ENCODE peak calls at places on chromosomes 16 and 17, in eight cellular contexts. U is ovary; W is Caco-2; Q is AG04450; A is endothelial cell; G is neural crest cell; P is endodermal cell; L is CD4-positive, alpha-beta T cell. B is an unnamed sample.

GRCh38 chr17:17028878-17029535 is 13.2 kb upstream of the MPRIP start:
- DNase-seq in L (no peak), A (no peak), U (no peak), P (peak), W (peak), G (no peak), Q (no peak), B (no peak)

GRCh38 chr16:52573365-52574104 is 26.6 kb upstream of the TOX3 start:
- DNase-seq in A (no peak), W (peak), L (no peak), G (no peak), U (no peak), Q (no peak), P (no peak), B (no peak)

GRCh38 chr17:81652901-81653771 is 3.2 kb downstream of the PDE6G start:
- DNase-seq in G (no peak), P (peak), A (no peak), Q (no peak), L (no peak), U (no peak), W (no peak), B (no peak)

GRCh38 chr16:51383909-51384308 is 232.8 kb upstream of the SALL1 start:
- DNase-seq in P (peak), G (no peak), L (no peak), U (no peak), A (no peak), W (no peak), Q (no peak), B (no peak)

GRCh38 chr17:28071179-28071578 is 28.7 kb downstream of the NLK start:
- DNase-seq in A (no peak), Q (no peak), U (no peak), P (no peak), L (no peak), G (no peak), W (no peak), B (no peak)

GRCh38 chr17:49076575-49077384 is 55.8 kb upstream of the B4GALNT2 start:
- DNase-seq in G (no peak), L (no peak), Q (peak), P (no peak), A (no peak), U (no peak), W (no peak), B (no peak)

GRCh38 chr17:40121191-40121885 is 433 bp upstream of the MSL1 start:
- DNase-seq in L (no peak), A (peak), Q (no peak), U (peak), W (no peak), P (peak), G (peak), B (no peak)

GRCh38 chr16:69469807-69470561 is 45.6 kb downstream of the CYB5B start:
- DNase-seq in W (no peak), P (no peak), U (no peak), G (no peak), Q (no peak), L (no peak), A (no peak), B (no peak)

GRCh38 chr16:66419527-66419926 is 7.6 kb upstream of the BEAN1 start:
- DNase-seq in P (peak), G (no peak), L (no peak), A (no peak), W (no peak), Q (no peak), U (no peak), B (no peak)

GRCh38 chr17:32854177-32854576 is 22.7 kb downstream of the MYO1D start:
- DNase-seq in A (no peak), G (no peak), W (no peak), P (no peak), Q (no peak), L (no peak), U (no peak), B (no peak)

GRCh38 chr17:31533546-31534155 is 142.2 kb downstream of the RAB11FIP4 start:
- DNase-seq in U (peak), A (peak), W (no peak), L (no peak), Q (peak), G (peak), P (peak), B (no peak)

GRCh38 chr17:51298508-51299371 is 38.4 kb downstream of the UTP18 start:
- DNase-seq in L (no peak), A (peak), U (no peak), Q (peak), W (no peak), G (peak), P (peak), B (no peak)

GRCh38 chr16:70579648-70580630 is 56.3 kb downstream of the SF3B3 start:
- DNase-seq in A (no peak), P (peak), Q (no peak), L (no peak), U (peak), W (no peak), G (no peak), B (no peak)

GRCh38 chr17:19291646-19292376 is 54.6 kb downstream of the EPN2 start:
- DNase-seq in P (no peak), U (no peak), G (no peak), L (no peak), Q (no peak), W (no peak), A (no peak), B (no peak)

GRCh38 chr16:60137891-60138290 is 1403.8 kb upstream of the GOT2 start:
- DNase-seq in G (no peak), U (no peak), A (no peak), P (no peak), W (no peak), Q (no peak), L (no peak), B (no peak)

DNA sequence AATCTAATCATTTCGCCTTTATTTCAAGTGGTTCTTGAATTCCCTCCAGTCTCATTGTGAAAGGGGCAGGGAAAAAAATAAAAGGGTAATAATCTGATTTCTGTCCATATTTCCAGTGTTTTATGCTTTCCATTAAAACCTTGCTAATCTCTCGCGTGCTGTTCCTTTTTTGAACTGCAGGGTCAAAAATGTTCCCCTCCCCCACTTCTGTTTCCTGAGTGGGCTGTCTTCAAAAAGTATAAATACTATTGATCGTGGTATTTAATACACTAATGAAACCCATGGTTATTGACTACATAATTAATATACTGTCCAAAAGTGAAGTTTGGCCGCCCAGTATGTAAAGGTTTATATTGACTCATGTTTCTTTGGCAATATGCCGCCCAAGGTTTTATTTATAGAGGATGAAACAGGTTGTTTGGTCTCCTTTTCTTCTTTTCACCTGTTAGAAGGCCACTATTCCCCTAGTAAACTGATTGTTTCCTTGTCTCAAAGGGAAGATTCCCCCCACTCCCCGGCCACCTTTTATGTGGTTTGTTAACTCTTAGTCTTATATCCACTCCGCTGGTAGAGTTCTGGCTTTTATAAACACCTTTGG is 69.7 kb downstream of the RPA1 start:
- DNase-seq in Q (no peak), W (no peak), P (no peak), U (no peak), A (no peak), L (no peak), G (no peak), B (no peak)
- TF ChIP-seq CTCF in Q (peak), W (peak), P (peak), U (no peak), A (peak), L (no peak), G (peak), B (peak)

GRCh38 chr16:30658731-30659506 is 688 bp downstream of the FBRS start:
- DNase-seq in U (peak), A (peak), W (peak), G (no peak), L (peak), P (peak), Q (peak), B (peak)

GRCh38 chr16:30656974-30657865 is 1.0 kb upstream of the FBRS start:
- DNase-seq in P (no peak), W (no peak), G (no peak), L (no peak), U (no peak), Q (no peak), A (no peak), B (no peak)

GRCh38 chr16:30660424-30661251 is 2.4 kb downstream of the FBRS start:
- DNase-seq in L (peak), G (no peak), W (no peak), Q (no peak), A (no peak), U (no peak), P (no peak), B (no peak)

GRCh38 chr16:30657866-30658730 is at the start of gene FBRS:
- DNase-seq in A (peak), G (peak), P (peak), U (peak), Q (peak), L (peak), W (peak), B (peak)

GRCh38 chr16:30659507-30660423 is 1.5 kb downstream of the FBRS start:
- DNase-seq in P (peak), G (no peak), Q (no peak), U (peak), L (peak), A (no peak), W (no peak), B (no peak)
- TF ChIP-seq CTCF in P (no peak), G (no peak), Q (peak), U (no peak), L (no peak), A (no peak), W (no peak), B (peak)

DNA sequence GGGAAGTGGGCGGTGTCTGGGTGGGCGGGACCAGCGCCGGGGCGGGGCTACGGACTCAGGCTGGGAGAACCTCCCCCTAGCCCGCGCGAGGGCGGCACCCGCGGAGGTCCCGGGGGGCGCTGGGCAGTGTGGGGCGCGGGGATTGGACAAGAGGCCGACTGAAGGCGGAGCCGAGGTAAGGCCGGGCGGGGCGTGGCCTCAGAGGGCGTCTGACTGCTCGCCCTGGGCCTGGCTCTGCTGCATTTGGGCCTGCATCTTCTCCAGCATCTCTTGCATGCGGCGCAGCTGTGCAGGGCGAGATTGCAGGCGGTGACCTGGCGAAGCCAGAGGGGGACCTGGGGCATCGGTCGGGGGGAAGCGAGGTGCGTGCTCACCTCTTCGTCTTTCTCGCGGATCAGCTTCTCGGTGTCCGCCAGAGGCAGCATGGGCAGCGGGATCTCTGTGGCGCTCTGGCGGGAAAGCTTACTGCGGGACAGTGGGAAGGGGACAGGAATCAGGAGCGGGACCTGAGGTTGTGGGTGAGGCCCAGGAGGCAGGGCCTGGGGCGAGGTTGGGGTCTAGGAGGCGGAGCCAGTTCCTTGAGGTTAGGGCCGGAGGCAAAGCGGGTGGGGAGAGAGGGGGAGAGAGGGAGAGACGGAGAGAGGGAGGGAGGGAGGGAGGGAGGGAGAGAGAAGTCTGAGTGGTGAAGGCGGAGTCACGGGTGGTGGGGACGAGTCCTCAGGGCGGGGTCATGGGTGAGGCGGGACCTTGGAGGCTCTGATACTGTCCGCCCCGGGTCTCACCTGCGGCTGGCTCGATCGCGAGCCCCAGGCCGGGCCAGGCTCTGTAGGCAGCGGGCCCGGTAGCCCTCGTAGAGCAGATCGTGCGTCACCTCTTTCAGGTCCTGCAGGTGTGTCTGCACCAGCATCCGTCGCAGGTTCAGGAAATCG is 3.9 kb downstream of the SEPTIN1 start:
- DNase-seq in L (peak), W (peak), A (peak), Q (peak), P (peak), G (peak), U (peak), B (peak)
- TF ChIP-seq CTCF in L (no peak), W (no peak), A (no peak), Q (peak), P (peak), G (peak), U (no peak), B (peak)

GRCh38 chr17:58691701-58692238 is at the start of gene TEX14:
- DNase-seq in G (no peak), L (no peak), U (peak), W (peak), Q (no peak), P (no peak), A (no peak), B (no peak)

GRCh38 chr17:58693208-58693607 is 806 bp downstream of the RAD51C start:
- DNase-seq in G (no peak), U (no peak), Q (no peak), W (no peak), P (no peak), A (no peak), L (no peak), B (no peak)

GRCh38 chr17:58693751-58694150 is 1.3 kb downstream of the RAD51C start:
- DNase-seq in L (no peak), P (no peak), Q (no peak), G (no peak), W (no peak), U (no peak), A (no peak), B (no peak)

GRCh38 chr17:58694302-58694701 is 1.9 kb downstream of the RAD51C start:
- DNase-seq in Q (no peak), A (no peak), W (no peak), U (no peak), L (no peak), P (no peak), G (no peak), B (no peak)

GRCh38 chr17:58692239-58693055 is at the start of gene RAD51C:
- DNase-seq in U (peak), W (peak), G (peak), P (peak), L (peak), Q (peak), A (peak), B (peak)
- TF ChIP-seq CTCF in U (no peak), W (no peak), G (no peak), P (no peak), L (no peak), Q (no peak), A (no peak), B (no peak)

GRCh38 chr17:10844667-10845387 is 6.9 kb upstream of the PIRT start:
- DNase-seq in U (peak), Q (peak), W (peak), P (peak), G (peak), A (peak), L (peak), B (peak)
- TF ChIP-seq CTCF in U (peak), Q (peak), W (peak), P (peak), G (peak), A (peak), L (peak), B (peak)

GRCh38 chr16:85238233-85238647 is 126.0 kb upstream of the CIBAR2 start:
- DNase-seq in G (no peak), W (no peak), L (no peak), A (peak), U (peak), Q (peak), P (peak), B (no peak)
- TF ChIP-seq CTCF in G (no peak), W (no peak), L (no peak), A (no peak), U (peak), Q (peak), P (peak), B (no peak)

GRCh38 chr16:709651-710499 is 4.3 kb upstream of the FBXL16 start:
- DNase-seq in L (no peak), P (peak), W (peak), G (peak), A (no peak), Q (peak), U (no peak), B (no peak)

GRCh38 chr16:710500-711075 is 4.3 kb upstream of the METRN start:
- DNase-seq in A (no peak), Q (no peak), L (no peak), G (no peak), U (no peak), P (no peak), W (no peak), B (no peak)

GRCh38 chr16:714079-714478 is 839 bp upstream of the METRN start:
- DNase-seq in P (no peak), W (no peak), G (no peak), Q (no peak), L (no peak), U (no peak), A (no peak), B (no peak)

GRCh38 chr16:711084-711483 is 3.8 kb upstream of the METRN start:
- DNase-seq in W (no peak), L (no peak), Q (no peak), G (no peak), A (no peak), P (no peak), U (no peak), B (no peak)

DNA sequence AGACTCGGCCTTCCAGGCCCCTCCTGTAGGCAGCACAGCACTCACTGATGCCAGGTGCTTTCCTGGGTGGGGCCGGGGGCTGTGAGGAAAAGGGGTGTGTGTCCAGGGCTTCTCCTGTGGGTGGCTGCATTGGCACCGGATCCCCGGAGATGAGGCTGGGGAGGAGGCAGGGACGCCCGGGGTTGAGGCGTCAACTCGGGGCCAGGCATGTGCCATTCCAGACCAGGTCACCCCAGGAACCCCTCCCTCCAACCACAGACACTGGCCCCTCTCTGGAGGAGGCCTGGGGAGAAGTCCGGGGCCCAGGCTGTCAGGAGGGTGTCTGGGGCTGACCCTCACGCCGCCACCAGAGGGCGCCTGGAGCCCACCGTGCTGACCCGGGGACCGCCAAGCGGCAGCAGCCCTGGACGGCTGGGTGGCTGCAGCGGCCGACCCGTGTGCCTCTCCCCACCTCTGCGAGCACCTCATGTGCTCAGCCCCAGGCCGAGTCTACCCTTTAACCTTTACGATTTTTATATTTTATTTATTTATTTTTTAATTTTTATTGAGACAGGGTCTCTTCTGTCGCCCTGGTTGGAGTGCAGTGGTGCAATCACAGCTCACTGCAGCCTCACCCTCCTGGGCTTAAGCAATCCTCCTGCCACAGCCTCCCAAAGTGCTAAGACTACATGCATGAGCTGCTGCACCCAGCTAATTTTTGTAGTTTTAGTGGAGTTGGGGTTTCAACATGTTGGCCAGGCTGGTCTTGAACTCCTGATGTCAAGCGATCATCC is 3.2 kb upstream of the METRN start:
- DNase-seq in P (peak), A (peak), W (peak), L (peak), G (peak), Q (no peak), U (peak), B (peak)
- TF ChIP-seq CTCF in P (peak), A (peak), W (peak), L (peak), G (peak), Q (peak), U (peak), B (peak)

B was measured in progenitor cell of endocrine pancreas.